ENCODE peak calls at places on chromosomes 4 and X, in four cellular contexts. J is right lobe of liver, G is GM12878, Y is breast epithelium. N is an unnamed sample.

GRCh38 chr4:11546391-11547160 is 117.9 kb upstream of the HS3ST1 start:
- DNase-seq in J (no peak), G (no peak), Y (no peak), N (no peak)

GRCh38 chr4:13656569-13656988 is 29.1 kb upstream of the BOD1L1 start:
- DNase-seq in J (peak), G (peak), Y (peak), N (peak)

GRCh38 chr4:119962631-119963030 is 104.0 kb downstream of the MAD2L1 start:
- DNase-seq in J (no peak), G (no peak), Y (no peak), N (no peak)

GRCh38 chr4:123749408-123749807 is 352.8 kb downstream of the SPRY1 start:
- DNase-seq in J (no peak), G (no peak), Y (no peak), N (no peak)

GRCh38 chr4:108433832-108434231 is 186.5 kb upstream of the RPL34 start:
- DNase-seq in J (no peak), G (no peak), Y (no peak), N (no peak)

GRCh38 chrX:32408389-32408788 is 803.0 kb downstream of the DMD start:
- DNase-seq in J (no peak), G (no peak), Y (no peak), N (no peak)

GRCh38 chr4:128810871-128811570 is 1.5 kb downstream of the JADE1 start:
- DNase-seq in J (peak), G (no peak), Y (peak), N (peak)

GRCh38 chr4:71941001-71941400 is 90.8 kb upstream of the NPFFR2 start:
- DNase-seq in J (peak), G (no peak), Y (no peak), N (no peak)

GRCh38 chr4:140427104-140427918 is at the start of gene CLGN:
- DNase-seq in J (peak), G (peak), Y (no peak), N (no peak)

GRCh38 chr4:3485882-3486555 is 22.9 kb downstream of the DOK7 start:
- DNase-seq in J (no peak), G (no peak), Y (no peak), N (no peak)

GRCh38 chrX:111874241-111874640 is 1.7 kb upstream of the TRPC5OS start:
- DNase-seq in J (no peak), G (no peak), Y (no peak), N (no peak)

GRCh38 chrX:129717902-129718301 is 20.9 kb upstream of the XPNPEP2 start:
- DNase-seq in J (no peak), G (no peak), Y (no peak), N (no peak)

GRCh38 chrX:13938053-13938765 is 91.5 kb downstream of the GEMIN8 start:
- DNase-seq in J (no peak), G (no peak), Y (peak), N (no peak)

GRCh38 chrX:68186552-68187262 is 246.6 kb downstream of the OPHN1 start:
- DNase-seq in J (no peak), G (no peak), Y (no peak), N (no peak)

GRCh38 chrX:119015407-119016242 is 41.2 kb downstream of the LONRF3 start:
- DNase-seq in J (peak), G (peak), Y (peak), N (peak)

GRCh38 chrX:29090811-29091210 is 503.6 kb downstream of the IL1RAPL1 start:
- DNase-seq in J (no peak), G (no peak), Y (no peak), N (no peak)

GRCh38 chrX:15864629-15865028 is 10.0 kb upstream of the AP1S2 start:
- DNase-seq in J (no peak), G (no peak), Y (no peak), N (no peak)

GRCh38 chr4:8041868-8042267 is 102.2 kb upstream of the AFAP1 start:
- DNase-seq in J (no peak), G (no peak), Y (no peak), N (no peak)

GRCh38 chrX:41661366-41662095 is 27.2 kb upstream of the GPR34 start:
- DNase-seq in J (no peak), G (no peak), Y (no peak), N (no peak)

GRCh38 chrX:22202251-22202650 is 70.5 kb upstream of the CBLL2 start:
- DNase-seq in J (no peak), G (no peak), Y (no peak), N (no peak)

GRCh38 chrX:86137071-86137470 is 11.2 kb upstream of the DACH2 start:
- DNase-seq in J (no peak), G (no peak), Y (no peak), N (no peak)

GRCh38 chrX:87063622-87064021 is 454.0 kb upstream of the KLHL4 start:
- DNase-seq in J (no peak), G (no peak), Y (no peak), N (no peak)

GRCh38 chr4:26067035-26067434 is 153.0 kb downstream of the SMIM20 start:
- DNase-seq in J (no peak), G (no peak), Y (no peak), N (no peak)

DNA sequence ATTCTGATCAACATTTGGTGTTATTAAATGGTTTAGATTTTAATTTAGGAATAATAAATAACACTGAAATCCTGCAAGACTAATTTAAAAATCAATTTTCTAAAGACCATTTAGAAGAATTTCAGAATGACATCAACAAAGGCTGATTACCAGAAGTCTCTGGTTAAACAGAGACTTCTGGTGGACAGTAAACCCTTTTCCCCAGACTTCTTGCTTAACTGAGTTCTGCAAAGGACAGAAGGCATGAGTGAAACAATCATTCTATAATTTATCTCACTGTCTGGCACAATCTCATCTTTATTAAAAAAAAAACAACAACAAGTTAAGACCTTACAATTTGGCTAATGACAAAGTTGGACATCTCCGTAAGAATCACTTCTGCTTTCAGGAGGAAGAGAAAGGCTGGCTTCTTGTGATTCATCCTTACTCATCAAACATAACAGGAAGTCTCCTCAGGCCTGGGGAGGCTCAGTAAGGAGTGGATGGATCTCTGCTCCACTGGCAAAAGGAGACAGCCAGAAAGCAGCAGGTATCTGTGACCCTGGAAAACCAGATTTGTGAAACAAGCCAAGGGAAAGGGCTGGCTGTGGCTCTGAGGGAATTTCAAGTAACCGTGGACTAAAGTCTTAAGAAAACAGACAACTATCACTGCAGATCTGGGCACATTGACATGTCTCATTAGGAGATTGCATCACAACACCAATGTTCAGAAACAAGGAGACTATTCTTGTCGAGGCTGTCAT is 908 bp upstream of the TLR6 start:
- DNase-seq in J (no peak), G (peak), Y (peak), N (peak)
- TF ChIP-seq POLR2A in J (no peak), G (peak), Y (no peak), N (no peak)

GRCh38 chr4:39036172-39036571 is 4.0 kb upstream of the TMEM156 start:
- DNase-seq in J (no peak), G (no peak), Y (no peak), N (no peak)

GRCh38 chr4:39037491-39037825 is 5.2 kb upstream of the TMEM156 start:
- DNase-seq in J (no peak), G (no peak), Y (no peak), N (no peak)

GRCh38 chr4:39029752-39030694 is 2.2 kb downstream of the TMEM156 start:
- DNase-seq in J (no peak), G (peak), Y (no peak), N (no peak)

GRCh38 chr4:39030726-39031125 is 1.5 kb downstream of the TMEM156 start:
- DNase-seq in J (no peak), G (no peak), Y (no peak), N (no peak)

DNA sequence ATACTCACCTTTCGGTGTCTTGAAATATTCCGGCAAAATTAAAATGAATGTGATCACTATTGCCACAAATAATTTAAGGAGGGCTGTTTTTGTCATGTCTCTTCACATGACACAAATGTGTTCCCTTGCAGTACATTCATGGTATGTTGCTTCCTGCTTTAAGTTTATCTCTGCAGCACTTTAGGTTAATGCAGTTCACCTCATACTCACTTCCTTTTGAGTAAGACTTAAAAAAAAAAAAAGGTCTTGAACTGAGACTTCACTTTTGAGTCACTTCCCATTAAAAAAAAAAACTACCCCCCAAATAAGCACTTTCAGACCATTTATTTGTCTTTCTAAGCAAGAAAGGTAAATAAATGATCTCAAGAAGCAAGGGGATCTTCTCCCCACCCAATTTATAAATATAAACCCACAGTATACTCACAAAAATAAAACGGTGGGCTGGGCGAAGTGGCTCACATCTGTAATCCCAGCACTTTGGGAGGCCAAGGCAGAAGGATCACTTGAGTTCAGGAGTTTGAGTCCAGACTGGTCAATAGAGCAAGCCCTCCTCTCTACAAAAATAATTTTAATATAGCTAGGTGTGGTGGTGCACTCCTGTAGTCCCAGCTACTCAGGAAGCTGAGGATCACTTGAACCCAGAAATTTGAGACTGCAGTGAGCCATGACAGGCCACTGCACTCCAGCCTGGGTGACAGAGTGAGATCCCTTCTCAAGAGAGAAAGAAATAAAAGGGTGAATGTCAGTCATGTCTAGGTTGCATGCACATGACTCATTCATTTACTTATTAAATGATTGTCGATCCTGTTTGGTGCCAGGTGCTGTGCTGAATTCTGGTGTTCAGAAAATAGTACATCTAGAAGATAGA is at the start of gene TMEM156:
- DNase-seq in J (no peak), G (peak), Y (no peak), N (no peak)
- TF ChIP-seq POLR2A in J (no peak), G (peak), Y (no peak), N (no peak)

GRCh38 chrX:103831342-103831802 is 685 bp downstream of the RAB9B start:
- DNase-seq in J (peak), G (no peak), Y (no peak), N (no peak)

GRCh38 chrX:103830848-103831247 is 1.2 kb downstream of the RAB9B start:
- DNase-seq in J (no peak), G (no peak), Y (no peak), N (no peak)

GRCh38 chrX:103828529-103828928 is 3.5 kb downstream of the RAB9B start:
- DNase-seq in J (no peak), G (no peak), Y (no peak), N (no peak)

GRCh38 chrX:103831803-103832544 is at the start of gene RAB9B:
- DNase-seq in J (peak), G (no peak), Y (peak), N (peak)
- TF ChIP-seq POLR2A in J (no peak), G (no peak), Y (no peak), N (no peak)

GRCh38 chr4:2265113-2266110 is 3.5 kb upstream of the MXD4 start:
- DNase-seq in J (peak), G (no peak), Y (no peak), N (no peak)
- TF ChIP-seq POLR2A in J (no peak), G (no peak), Y (no peak), N (no peak)

GRCh38 chr4:185793716-185794115 is 18.3 kb downstream of the SORBS2 start:
- DNase-seq in J (no peak), G (no peak), Y (no peak), N (no peak)
- TF ChIP-seq POLR2A in J (no peak), G (no peak), Y (no peak), N (no peak)

DNA sequence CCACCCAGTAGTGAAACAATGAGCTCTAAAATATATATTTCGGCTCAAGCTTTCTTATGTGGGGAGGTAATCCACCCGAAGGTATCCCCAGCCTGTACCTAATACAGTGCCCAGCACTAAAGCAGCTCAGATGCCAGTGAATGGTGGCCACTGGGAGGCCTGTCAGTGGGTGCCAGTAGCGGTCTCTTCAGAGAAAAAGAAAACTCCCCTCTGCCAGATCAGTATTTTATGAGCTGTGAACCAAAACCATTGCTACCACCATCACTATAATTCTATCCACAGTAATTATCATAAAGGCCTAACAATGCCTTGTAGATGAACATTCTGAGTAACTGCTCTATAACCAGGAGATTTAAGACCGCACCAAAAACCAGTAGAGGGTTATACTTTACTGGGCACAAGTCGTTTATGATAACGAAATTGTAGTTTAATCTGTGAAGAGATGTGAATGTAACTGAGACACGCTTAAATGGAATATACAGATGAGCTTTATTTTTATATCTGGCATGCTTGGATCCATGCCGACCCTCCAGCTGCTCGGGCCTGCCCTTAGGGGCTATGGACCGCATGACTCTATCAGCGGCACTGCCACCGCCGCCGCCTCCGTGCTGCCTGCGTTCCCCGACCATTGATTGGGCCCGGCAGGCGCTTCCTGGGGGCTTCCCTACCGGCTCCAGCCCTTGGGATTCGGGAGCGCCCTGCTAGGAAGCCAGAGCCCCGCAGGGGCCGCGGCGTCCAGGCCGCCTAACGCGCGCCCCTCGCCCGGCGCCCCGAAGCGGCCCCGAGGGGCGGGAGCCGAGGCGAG is 586 bp upstream of the NFKB1 start:
- DNase-seq in J (peak), G (no peak), Y (peak), N (peak)
- TF ChIP-seq POLR2A in J (no peak), G (no peak), Y (no peak), N (no peak)

GRCh38 chr4:76783836-76784235 is 114.1 kb downstream of the SOWAHB start:
- DNase-seq in J (no peak), G (no peak), Y (no peak), N (no peak)

GRCh38 chr4:76782837-76783236 is 115.1 kb downstream of the SOWAHB start:
- DNase-seq in J (no peak), G (no peak), Y (no peak), N (no peak)

GRCh38 chr4:76780781-76781697 is 116.9 kb downstream of the SOWAHB start:
- DNase-seq in J (no peak), G (no peak), Y (no peak), N (no peak)

GRCh38 chr4:76779740-76780459 is 118.0 kb downstream of the SOWAHB start:
- DNase-seq in J (peak), G (no peak), Y (no peak), N (no peak)

DNA sequence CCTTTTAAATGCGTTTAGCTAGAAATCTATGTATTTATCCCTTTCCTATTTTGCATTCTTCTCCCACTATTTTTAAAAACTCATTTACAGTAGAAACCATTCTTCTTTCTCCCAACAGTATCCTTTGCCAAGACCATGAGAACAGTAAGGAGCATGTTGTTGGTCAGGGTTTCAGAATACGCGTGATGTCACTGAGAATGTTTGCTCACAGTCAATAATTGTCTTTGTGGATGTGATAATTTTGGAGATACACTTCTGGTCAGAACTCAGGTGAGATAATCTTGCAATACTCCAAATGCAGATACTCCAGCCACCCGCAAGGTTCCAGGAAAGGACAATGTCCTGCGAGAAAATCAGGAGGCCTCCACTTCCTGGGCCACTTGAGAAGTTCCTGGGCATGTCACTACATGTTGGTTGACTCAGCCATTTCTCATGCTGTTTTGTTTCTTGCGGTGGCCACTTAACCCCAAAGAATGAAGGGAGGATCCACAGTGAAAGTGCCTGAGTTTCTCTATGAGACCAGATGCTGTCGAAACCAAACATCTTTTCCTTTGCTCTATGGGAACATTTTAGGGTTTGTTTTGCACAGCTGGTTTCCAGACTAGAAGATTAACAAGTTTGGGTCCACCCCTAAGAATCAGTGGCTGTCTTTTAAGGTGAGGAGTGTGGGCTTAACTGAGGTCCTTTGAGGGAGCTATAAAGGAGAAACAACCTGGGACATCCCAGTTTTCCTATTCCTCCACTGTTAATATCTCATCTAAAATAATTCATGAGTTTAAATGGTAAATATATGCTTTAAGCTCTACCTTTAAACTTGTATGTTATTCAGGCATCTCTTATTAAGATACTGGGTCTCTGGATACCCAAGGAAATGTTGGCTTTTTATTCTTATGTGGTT is 116.0 kb downstream of the SOWAHB start:
- DNase-seq in J (no peak), G (peak), Y (peak), N (no peak)
- TF ChIP-seq POLR2A in J (no peak), G (no peak), Y (no peak), N (no peak)

GRCh38 chr4:40058121-40058520 is 1.5 kb downstream of the N4BP2 start:
- DNase-seq in J (no peak), G (no peak), Y (no peak), N (no peak)

GRCh38 chr4:40057540-40058091 is 966 bp downstream of the N4BP2 start:
- DNase-seq in J (peak), G (peak), Y (peak), N (peak)

GRCh38 chr4:40055379-40055872 is 1.2 kb upstream of the N4BP2 start:
- DNase-seq in J (no peak), G (peak), Y (no peak), N (no peak)

GRCh38 chr4:40056722-40057539 is at the start of gene N4BP2:
- DNase-seq in J (peak), G (peak), Y (peak), N (peak)

GRCh38 chr4:40055873-40056721 is 553 bp upstream of the N4BP2 start:
- DNase-seq in J (peak), G (no peak), Y (peak), N (peak)
- TF ChIP-seq POLR2A in J (peak), G (peak), Y (no peak), N (no peak)